ENCODE peak calls at places on chromosomes 1 and 21, in eight cellular contexts. One of them, this sample, is unnamed.

GRCh38 chr1:42929434-42930177 is 29.1 kb downstream of the SLC2A1 start:
- DNase-seq in activated T-cell treated with anti-CD3 and anti-CD28 coated beads for 24 hours: no peak
- DNase-seq in B cell: peak; percentile 25
- DNase-seq in HL-60: no peak
- DNase-seq in NCI-H1105: no peak
- DNase-seq in RWPE1: no peak
- DNase-seq in progenitor cell of endocrine pancreas: no peak
- DNase-seq in HCT116: no peak
- DNase-seq in this sample: no peak

GRCh38 chr1:99737016-99737415 is 29.4 kb downstream of the FRRS1 start:
- DNase-seq in progenitor cell of endocrine pancreas: no peak
- DNase-seq in HCT116: peak; percentile 21
- DNase-seq in activated T-cell treated with anti-CD3 and anti-CD28 coated beads for 24 hours: no peak
- DNase-seq in HL-60: peak; percentile 18
- DNase-seq in NCI-H1105: peak; percentile 33
- DNase-seq in B cell: no peak
- DNase-seq in RWPE1: no peak
- DNase-seq in this sample: peak; percentile 67

GRCh38 chr1:33624991-33625870 is 152.8 kb downstream of the ZSCAN20 start:
- DNase-seq in HL-60: no peak
- DNase-seq in NCI-H1105: no peak
- DNase-seq in progenitor cell of endocrine pancreas: no peak
- DNase-seq in HCT116: peak; percentile 33
- DNase-seq in activated T-cell treated with anti-CD3 and anti-CD28 coated beads for 24 hours: no peak
- DNase-seq in RWPE1: no peak
- DNase-seq in B cell: no peak
- DNase-seq in this sample: no peak

GRCh38 chr1:149962039-149962647 is 25.5 kb upstream of the MTMR11 start:
- DNase-seq in B cell: peak; percentile 59
- DNase-seq in activated T-cell treated with anti-CD3 and anti-CD28 coated beads for 24 hours: peak; percentile 27
- DNase-seq in RWPE1: peak; percentile 50
- DNase-seq in HL-60: peak; percentile 76
- DNase-seq in HCT116: peak; percentile 58
- DNase-seq in progenitor cell of endocrine pancreas: no peak
- DNase-seq in NCI-H1105: peak; percentile 63
- DNase-seq in this sample: peak; percentile 85

GRCh38 chr1:38875811-38876210 is 2.7 kb upstream of the MYCBP start:
- DNase-seq in B cell: no peak
- DNase-seq in HCT116: no peak
- DNase-seq in NCI-H1105: no peak
- DNase-seq in activated T-cell treated with anti-CD3 and anti-CD28 coated beads for 24 hours: no peak
- DNase-seq in progenitor cell of endocrine pancreas: no peak
- DNase-seq in RWPE1: no peak
- DNase-seq in HL-60: no peak
- DNase-seq in this sample: no peak

GRCh38 chr1:82388679-82389078 is 587.9 kb downstream of the ADGRL2 start:
- DNase-seq in HCT116: no peak
- DNase-seq in NCI-H1105: peak; percentile 65
- DNase-seq in progenitor cell of endocrine pancreas: no peak
- DNase-seq in RWPE1: peak; percentile 80
- DNase-seq in HL-60: no peak
- DNase-seq in B cell: no peak
- DNase-seq in activated T-cell treated with anti-CD3 and anti-CD28 coated beads for 24 hours: no peak
- DNase-seq in this sample: peak; percentile 11

GRCh38 chr21:30839304-30839703 is 9.7 kb upstream of the KRTAP7-1 start:
- DNase-seq in RWPE1: peak; percentile 62
- DNase-seq in HL-60: peak; percentile 21
- DNase-seq in progenitor cell of endocrine pancreas: peak; percentile 33
- DNase-seq in B cell: no peak
- DNase-seq in activated T-cell treated with anti-CD3 and anti-CD28 coated beads for 24 hours: peak; percentile 12
- DNase-seq in NCI-H1105: no peak
- DNase-seq in HCT116: no peak
- DNase-seq in this sample: peak; percentile 85

GRCh38 chr21:31151682-31152081 is 113.4 kb upstream of the KRTAP19-8 start:
- DNase-seq in HCT116: no peak
- DNase-seq in B cell: no peak
- DNase-seq in progenitor cell of endocrine pancreas: no peak
- DNase-seq in HL-60: no peak
- DNase-seq in activated T-cell treated with anti-CD3 and anti-CD28 coated beads for 24 hours: no peak
- DNase-seq in RWPE1: no peak
- DNase-seq in NCI-H1105: no peak
- DNase-seq in this sample: no peak

GRCh38 chr1:84785231-84785630 is 95.0 kb upstream of the SSX2IP start:
- DNase-seq in HCT116: no peak
- DNase-seq in NCI-H1105: no peak
- DNase-seq in progenitor cell of endocrine pancreas: no peak
- DNase-seq in HL-60: no peak
- DNase-seq in B cell: no peak
- DNase-seq in RWPE1: no peak
- DNase-seq in activated T-cell treated with anti-CD3 and anti-CD28 coated beads for 24 hours: no peak
- DNase-seq in this sample: no peak

GRCh38 chr1:247914941-247915662 is 5.0 kb upstream of the OR2T8 start:
- DNase-seq in activated T-cell treated with anti-CD3 and anti-CD28 coated beads for 24 hours: no peak
- DNase-seq in RWPE1: no peak
- DNase-seq in NCI-H1105: no peak
- DNase-seq in progenitor cell of endocrine pancreas: no peak
- DNase-seq in HCT116: no peak
- DNase-seq in B cell: no peak
- DNase-seq in HL-60: no peak
- DNase-seq in this sample: no peak

GRCh38 chr21:45251635-45252447 is 35.9 kb downstream of the POFUT2 start:
- DNase-seq in B cell: no peak
- DNase-seq in HCT116: no peak
- DNase-seq in activated T-cell treated with anti-CD3 and anti-CD28 coated beads for 24 hours: no peak
- DNase-seq in progenitor cell of endocrine pancreas: peak; percentile 5
- DNase-seq in NCI-H1105: no peak
- DNase-seq in HL-60: no peak
- DNase-seq in RWPE1: no peak
- DNase-seq in this sample: no peak

GRCh38 chr1:39691383-39692151 is at the start of gene HPCAL4:
- DNase-seq in progenitor cell of endocrine pancreas: peak; percentile 93
- DNase-seq in HL-60: peak; percentile 37
- DNase-seq in activated T-cell treated with anti-CD3 and anti-CD28 coated beads for 24 hours: peak; percentile 82
- DNase-seq in RWPE1: peak; percentile 89
- DNase-seq in HCT116: peak; percentile 74
- DNase-seq in B cell: peak; percentile 77
- DNase-seq in NCI-H1105: peak; percentile 91
- DNase-seq in this sample: peak; percentile 87

This sample was measured in RKO.